ENCODE peak calls at places on chromosomes 6 and 20, in five cellular contexts. Z is CD8-positive, alpha-beta memory T cell; L is mesendoderm; K is K562; G is adrenal gland. W is an unnamed sample. For H3K4me1, the result is how much of the 10 kb centered on the place peaks cover.

GRCh38 chr6:165636415-165637048 is 26.5 kb downstream of the PDE10A start:
- DNase-seq in G (no peak), Z (no peak), L (peak), K (no peak), W (no peak)

GRCh38 chr6:47034919-47035318 is 7.2 kb downstream of the ADGRF1 start:
- DNase-seq in L (no peak), Z (no peak), G (no peak), K (no peak), W (no peak)

GRCh38 chr20:47568019-47568418 is 66.3 kb downstream of the NCOA3 start:
- DNase-seq in K (no peak), L (no peak), G (peak), Z (no peak), W (peak)

GRCh38 chr6:26199773-26200728 is 112.8 kb downstream of the HFE start:
- DNase-seq in G (peak), L (no peak), Z (no peak), K (no peak), W (no peak)

GRCh38 chr20:7879883-7880282 is 60.4 kb downstream of the HAO1 start:
- DNase-seq in L (no peak), K (no peak), G (no peak), Z (no peak), W (no peak)

GRCh38 chr20:1312308-1312707 is 16.6 kb downstream of the SDCBP2 start:
- DNase-seq in L (no peak), Z (no peak), K (no peak), G (no peak), W (no peak)

GRCh38 chr6:122673345-122673961 is 63.2 kb downstream of the PKIB start:
- DNase-seq in K (no peak), G (no peak), Z (no peak), L (no peak), W (no peak)

GRCh38 chr6:159343709-159344108 is 174.5 kb downstream of the FNDC1 start:
- DNase-seq in Z (no peak), L (no peak), G (no peak), K (no peak), W (no peak)

GRCh38 chr6:74873911-74874310 is 331.9 kb downstream of the COL12A1 start:
- DNase-seq in G (no peak), Z (no peak), L (no peak), K (no peak), W (no peak)

GRCh38 chr20:60058869-60059268 is 100.6 kb downstream of the CDH26 start:
- DNase-seq in L (no peak), K (no peak), Z (no peak), G (no peak), W (peak)

GRCh38 chr6:1873781-1874180 is 264.1 kb downstream of the FOXC1 start:
- DNase-seq in L (no peak), Z (no peak), K (no peak), G (no peak), W (no peak)

GRCh38 chr6:151063339-151063738 is 176.4 kb upstream of the AKAP12 start:
- DNase-seq in K (no peak), Z (no peak), L (no peak), G (no peak), W (no peak)

GRCh38 chr20:42308980-42309524 is 690.9 kb upstream of the CHD6 start:
- DNase-seq in K (no peak), Z (no peak), G (no peak), L (no peak), W (no peak)

GRCh38 chr20:52279667-52280180 is 88.1 kb upstream of the ZFP64 start:
- DNase-seq in K (no peak), G (no peak), L (no peak), Z (no peak), W (no peak)

GRCh38 chr6:47722178-47722577 is 23.8 kb downstream of the ADGRF4 start:
- DNase-seq in G (no peak), Z (no peak), K (no peak), L (no peak), W (no peak)

GRCh38 chr20:62159835-62160234 is 16.3 kb downstream of the SS18L1 start:
- DNase-seq in K (no peak), L (no peak), G (no peak), Z (no peak), W (no peak)

GRCh38 chr6:169843991-169844390 is 92.6 kb downstream of the ERMARD start:
- DNase-seq in G (peak), L (no peak), Z (no peak), K (no peak), W (no peak)

GRCh38 chr6:33860706-33861474 is 57.1 kb upstream of the MLN start:
- DNase-seq in G (no peak), Z (no peak), L (peak), K (no peak), W (no peak)

GRCh38 chr20:48626226-48626937 is 201.4 kb downstream of the PREX1 start:
- DNase-seq in L (no peak), K (no peak), Z (no peak), G (no peak), W (peak)

GRCh38 chr6:28161410-28162079 is 19.9 kb downstream of the ZKSCAN8 start:
- DNase-seq in Z (peak), K (peak), G (peak), L (peak), W (peak)

GRCh38 chr6:124688369-124688768 is 273.9 kb upstream of the RNF217 start:
- DNase-seq in L (no peak), Z (no peak), G (no peak), K (no peak), W (no peak)

GRCh38 chr6:43860285-43860684 is 90.3 kb downstream of the VEGFA start:
- DNase-seq in K (peak), G (no peak), Z (no peak), L (no peak), W (no peak)

GRCh38 chr6:44255848-44256247 is 1.5 kb downstream of the SLC35B2 start:
- DNase-seq in L (no peak), K (no peak), Z (no peak), G (no peak), W (no peak)

GRCh38 chr20:18585134-18585533 is 2.7 kb upstream of the DTD1 start:
- DNase-seq in K (no peak), G (no peak), L (peak), Z (no peak), W (no peak)

GRCh38 chr6:119319694-119320093 is 29.9 kb downstream of the MAN1A1 start:
- DNase-seq in G (no peak), K (no peak), Z (no peak), L (no peak), W (no peak)

GRCh38 chr6:11230158-11231107 is 2.0 kb downstream of the NEDD9 start:
- DNase-seq in K (no peak), G (no peak), L (no peak), Z (no peak), W (no peak)

GRCh38 chr6:148430897-148431296 is 88.3 kb downstream of the SASH1 start:
- DNase-seq in L (no peak), K (no peak), G (no peak), Z (no peak), W (no peak)

GRCh38 chr6:170363255-170363654 is 56.7 kb downstream of the FAM120B start:
- DNase-seq in L (no peak), Z (no peak), G (no peak), K (no peak), W (no peak)

GRCh38 chr6:16319813-16320532 is 81.6 kb downstream of the GMPR start:
- DNase-seq in G (peak), Z (peak), L (peak), K (peak), W (peak)

GRCh38 chr6:16320533-16321340 is 82.3 kb downstream of the GMPR start:
- DNase-seq in G (peak), L (no peak), Z (no peak), K (no peak), W (peak)

GRCh38 chr6:16321341-16321710 is 82.9 kb downstream of the GMPR start:
- DNase-seq in Z (no peak), G (peak), K (no peak), L (no peak), W (no peak)

GRCh38 chr6:16318538-16318937 is 80.2 kb downstream of the GMPR start:
- DNase-seq in G (peak), K (no peak), L (no peak), Z (no peak), W (peak)

DNA sequence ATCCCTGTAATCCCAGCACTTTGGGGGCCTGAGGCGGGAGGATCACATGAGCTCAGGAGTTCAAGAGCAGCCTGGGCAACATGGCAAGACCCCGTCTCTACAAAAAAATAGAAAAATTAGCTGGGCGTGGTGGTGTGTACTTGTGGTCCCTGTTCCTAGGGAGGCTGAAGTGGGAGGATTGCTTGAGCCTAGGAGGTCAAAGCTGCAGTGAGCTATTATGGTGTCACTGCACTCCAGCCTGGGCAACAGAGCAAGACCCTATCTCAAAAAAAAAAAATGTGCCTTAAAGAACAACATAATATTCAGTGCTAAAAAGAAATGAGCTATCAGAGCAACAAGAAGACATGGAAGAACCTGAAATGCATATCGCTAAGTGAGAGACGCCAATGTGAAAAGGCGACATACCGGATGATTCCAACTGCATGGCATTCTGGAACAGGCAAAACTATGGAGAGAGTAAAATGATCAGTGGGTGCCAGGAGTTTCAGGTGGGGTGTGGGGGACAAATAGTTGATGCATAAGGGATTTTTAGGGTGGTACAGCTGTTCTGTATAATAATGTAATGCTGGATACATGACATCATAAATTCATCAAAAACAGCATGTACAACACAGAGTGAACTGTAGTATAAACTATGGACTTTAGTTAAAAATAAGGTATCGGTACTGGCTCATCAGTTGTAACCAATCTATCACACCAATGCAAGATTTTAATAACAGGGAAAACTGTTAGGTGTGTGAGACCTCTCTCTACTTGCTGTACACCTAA is 80.8 kb downstream of the GMPR start:
- DNase-seq in L (no peak), Z (no peak), K (no peak), G (peak), W (no peak)
- H3K27ac ChIP-seq in L (no peak), Z (peak), K (peak), G (peak), W (peak)

GRCh38 chr6:37239511-37239910 is 18.1 kb upstream of the TBC1D22B start:
- DNase-seq in K (no peak), L (no peak), Z (no peak), G (no peak), W (no peak)

GRCh38 chr6:37233541-37233940 is 24.0 kb upstream of the TBC1D22B start:
- DNase-seq in G (no peak), Z (no peak), L (no peak), K (no peak), W (no peak)

GRCh38 chr6:37237789-37238188 is 19.8 kb upstream of the TBC1D22B start:
- DNase-seq in G (no peak), Z (no peak), L (no peak), K (no peak), W (no peak)

GRCh38 chr6:37239950-37240713 is 17.4 kb upstream of the TBC1D22B start:
- DNase-seq in Z (peak), K (peak), L (no peak), G (peak), W (peak)

GRCh38 chr6:37236921-37237320 is 20.7 kb upstream of the TBC1D22B start:
- DNase-seq in Z (no peak), L (peak), K (no peak), G (no peak), W (no peak)
- H3K4me1 ChIP-seq in Z (under half), L (under half), K (under half), G (under half), W (under half)

DNA sequence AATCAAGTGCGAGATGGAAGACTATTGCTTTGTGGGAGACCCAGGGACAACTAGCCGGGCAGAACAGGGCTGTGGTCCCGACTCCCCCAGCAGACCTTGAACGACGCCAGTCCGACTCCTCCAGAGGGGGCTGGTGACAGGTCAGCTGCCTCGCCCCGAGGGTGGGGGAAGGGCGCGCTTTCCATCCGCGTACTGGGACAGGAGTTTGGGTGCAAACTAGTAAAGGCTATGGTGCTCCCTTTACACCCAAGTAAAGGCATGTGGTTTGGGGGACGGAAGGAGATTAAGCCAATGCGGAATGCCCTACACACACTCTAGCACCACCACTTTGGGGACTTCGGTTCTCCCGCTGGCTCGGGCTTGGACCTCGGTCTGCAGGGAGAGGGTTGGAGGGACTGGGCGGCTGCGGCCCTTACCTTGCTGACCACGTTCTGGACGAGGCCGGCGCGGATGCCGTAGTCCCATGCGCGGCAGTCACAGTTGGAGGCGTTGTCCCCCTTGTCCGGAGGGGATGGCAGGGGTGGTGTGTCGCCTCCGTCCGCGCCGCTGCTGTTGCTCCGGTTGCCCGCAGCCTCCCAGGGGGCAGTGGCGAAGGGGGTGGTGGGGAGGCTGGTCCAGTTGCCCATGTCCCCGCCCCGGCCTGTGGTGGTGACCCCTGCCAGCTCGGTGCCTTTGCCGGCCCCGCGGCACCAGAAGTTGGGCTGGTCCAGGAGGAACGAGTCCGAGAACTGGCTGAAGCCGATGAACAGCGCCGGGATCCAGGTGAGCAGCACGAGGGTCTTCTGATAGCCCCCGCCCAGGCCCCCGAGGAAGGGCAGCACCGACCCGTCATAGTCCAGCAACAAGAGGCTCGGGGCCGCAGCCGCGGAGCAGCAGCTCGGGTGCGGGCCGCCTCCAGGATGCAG is 1.1 kb downstream of the SLC22A23 start:
- DNase-seq in G (no peak), L (peak), K (peak), Z (no peak), W (peak)
- H3K27ac ChIP-seq in G (no peak), L (no peak), K (no peak), Z (no peak), W (no peak)

GRCh38 chr20:35730583-35731468 is 11.2 kb downstream of the RBM39 start:
- DNase-seq in G (no peak), L (no peak), K (no peak), Z (no peak), W (no peak)

GRCh38 chr20:35731469-35731788 is 10.6 kb downstream of the RBM39 start:
- DNase-seq in K (no peak), Z (no peak), G (no peak), L (no peak), W (no peak)

GRCh38 chr20:35732644-35732982 is 9.4 kb downstream of the RBM39 start:
- DNase-seq in L (no peak), K (no peak), Z (no peak), G (no peak), W (no peak)

GRCh38 chr20:35729836-35730582 is 12.1 kb downstream of the RBM39 start:
- DNase-seq in L (no peak), G (no peak), K (no peak), Z (no peak), W (no peak)

GRCh38 chr20:35731862-35732643 is 10.0 kb downstream of the RBM39 start:
- DNase-seq in K (no peak), G (no peak), Z (no peak), L (no peak), W (no peak)
- H3K4me1 ChIP-seq in K (under half), G (under half), Z (half or more), L (under half), W (under half)

DNA sequence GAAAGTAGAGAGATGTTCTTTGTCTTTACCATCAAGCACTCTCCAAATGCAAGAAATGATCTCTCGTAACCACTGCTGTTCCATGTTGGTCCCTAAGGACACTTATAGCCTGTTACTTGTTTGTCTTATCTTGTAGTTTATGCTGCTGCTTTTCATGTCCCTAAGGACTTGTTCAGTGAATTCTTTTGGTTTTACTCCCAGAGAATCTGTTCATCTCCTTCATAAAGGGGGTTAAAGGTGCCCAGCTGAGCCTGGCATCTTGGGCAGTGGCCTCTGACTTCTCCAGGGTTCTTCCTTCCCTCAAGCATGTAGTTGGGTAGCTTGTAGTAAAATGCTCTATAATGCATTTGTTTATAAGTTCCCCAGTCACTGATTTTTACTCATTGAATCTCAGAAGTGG is 864 bp upstream of the PKIG start:
- DNase-seq in Z (no peak), K (no peak), L (no peak), G (no peak), W (no peak)
- H3K27ac ChIP-seq in Z (no peak), K (no peak), L (no peak), G (peak), W (peak)

GRCh38 chr6:42049116-42049809 is 1.1 kb upstream of the TAF8 start:
- DNase-seq in G (peak), K (no peak), L (no peak), Z (no peak), W (no peak)
- H3K4me1 ChIP-seq in G (under half), K (under half), L (under half), Z (half or more), W (under half)

W was measured in aorta.